ENCODE peak calls at places on chromosomes 11 and 22, in eight cellular contexts. Y is mucosa of descending colon; M is right lobe of liver; T is CD8-positive, alpha-beta T cell; F is mesendoderm; Z is tibial artery; Q is heart left ventricle; K is effector memory CD4-positive, alpha-beta T cell. W is an unnamed sample.

GRCh38 chr22:20404881-20405280 is 10.9 kb downstream of the ZNF74 start:
- DNase-seq in Y (no peak), M (no peak), T (no peak), K (no peak), F (no peak), Z (peak; percentile 7), Q (no peak), W (no peak)

GRCh38 chr11:134481135-134481534 is 69.1 kb upstream of the B3GAT1 start:
- DNase-seq in M (no peak), Q (no peak), Z (no peak), T (no peak), Y (no peak), K (no peak), F (no peak), W (no peak)

GRCh38 chr11:112100457-112100856 is 13.8 kb downstream of the SDHD start:
- DNase-seq in F (no peak), Y (no peak), T (no peak), M (no peak), K (no peak), Q (no peak), Z (no peak), W (no peak)

GRCh38 chr22:45816771-45817170 is 145.1 kb downstream of the ATXN10 start:
- DNase-seq in Z (no peak), M (no peak), K (no peak), T (no peak), F (no peak), Q (no peak), Y (no peak), W (no peak)

GRCh38 chr11:101866619-101867491 is 48.0 kb upstream of the CEP126 start:
- DNase-seq in T (no peak), Y (no peak), F (peak; percentile 88), M (no peak), Q (no peak), Z (no peak), K (no peak), W (no peak)

GRCh38 chr11:116078101-116078561 is 573.9 kb upstream of the CADM1 start:
- DNase-seq in K (no peak), F (peak; percentile 98), Q (no peak), Y (no peak), T (no peak), M (no peak), Z (no peak), W (no peak)

GRCh38 chr11:102592634-102593581 is 32.2 kb downstream of the MMP20 start:
- DNase-seq in Q (no peak), F (peak; percentile 72), Y (no peak), M (no peak), Z (no peak), K (no peak), T (no peak), W (no peak)

GRCh38 chr11:112269139-112269538 is 8.5 kb upstream of the PLET1 start:
- DNase-seq in Y (no peak), K (no peak), T (no peak), Q (no peak), Z (no peak), F (no peak), M (no peak), W (no peak)

GRCh38 chr11:69157156-69157821 is 1.6 kb downstream of the SMIM38 start:
- DNase-seq in Q (peak; percentile 81), M (no peak), Z (peak; percentile 73), K (no peak), Y (no peak), F (no peak), T (no peak), W (peak; percentile 70)

GRCh38 chr11:86476109-86476861 is 101.6 kb downstream of the CCDC81 start:
- DNase-seq in Z (no peak), M (no peak), Y (no peak), K (no peak), Q (no peak), F (no peak), T (no peak), W (no peak)

GRCh38 chr11:58863697-58864096 is 19.2 kb upstream of the GLYATL2 start:
- DNase-seq in Y (no peak), T (no peak), M (no peak), K (no peak), Q (no peak), F (no peak), Z (no peak), W (no peak)

GRCh38 chr11:58965246-58965985 is 26.1 kb downstream of the GLYATL1 start:
- DNase-seq in M (no peak), T (no peak), F (no peak), Z (no peak), K (no peak), Y (no peak), Q (no peak), W (no peak)

GRCh38 chr22:35769974-35770373 is 52.3 kb downstream of the APOL5 start:
- DNase-seq in F (no peak), M (no peak), T (no peak), K (no peak), Y (no peak), Z (no peak), Q (no peak), W (no peak)

GRCh38 chr11:116109228-116109627 is 605.0 kb upstream of the CADM1 start:
- DNase-seq in Z (no peak), M (no peak), Y (no peak), T (no peak), K (no peak), Q (no peak), F (no peak), W (no peak)

GRCh38 chr11:18706330-18707243 is 8.0 kb downstream of the TMEM86A start:
- DNase-seq in Z (peak; percentile 82), M (peak; percentile 61), Q (no peak), K (no peak), Y (peak; percentile 70), T (peak; percentile 57), F (no peak), W (no peak)

GRCh38 chr11:75779960-75780359 is 11.4 kb downstream of the DGAT2 start:
- DNase-seq in Q (no peak), T (no peak), F (no peak), M (peak; percentile 51), Z (no peak), Y (no peak), K (no peak), W (no peak)

GRCh38 chr11:66595245-66595904 is 2.4 kb downstream of the CCS start:
- DNase-seq in Y (no peak), F (no peak), T (no peak), K (no peak), Q (no peak), M (peak; percentile 49), Z (no peak), W (no peak)
- H3K4me1 ChIP-seq in Y (peaks cover 24% of the 10 kb centered on the region), F (no peaks in the 10 kb centered on the region), T (peaks cover 33% of the 10 kb centered on the region), K (peaks cover 11% of the 10 kb centered on the region), Q (peaks cover 42% of the 10 kb centered on the region), M (no peaks in the 10 kb centered on the region), Z (peaks cover 13% of the 10 kb centered on the region), W (peaks cover 26% of the 10 kb centered on the region)

GRCh38 chr11:73310661-73311393 is 2.8 kb downstream of the ARHGEF17 start:
- DNase-seq in M (no peak), K (no peak), Z (no peak), F (no peak), Y (no peak), T (no peak), Q (no peak), W (no peak)
- H3K4me3 ChIP-seq in M (peak overlapping the region; percentile 14), K (no peak overlapping the region), Z (peak overlapping the region; percentile 92), F (no peak overlapping the region), Y (no peak overlapping the region), T (no peak overlapping the region), Q (peak overlapping the region; percentile 65), W (peak overlapping the region; percentile 76)

GRCh38 chr11:114125531-114125930 is 66.0 kb downstream of the ZBTB16 start:
- DNase-seq in K (no peak), Y (no peak), T (no peak), M (no peak), Q (no peak), F (no peak), Z (peak; percentile 55), W (no peak)

GRCh38 chr11:114123692-114124330 is 64.3 kb downstream of the ZBTB16 start:
- DNase-seq in F (no peak), M (no peak), Y (no peak), Q (no peak), T (no peak), Z (peak; percentile 27), K (no peak), W (no peak)

GRCh38 chr11:114125959-114126358 is 66.4 kb downstream of the ZBTB16 start:
- DNase-seq in Y (no peak), K (no peak), F (no peak), Q (no peak), Z (peak; percentile 29), T (no peak), M (no peak), W (no peak)

GRCh38 chr11:114122668-114123067 is 63.2 kb downstream of the ZBTB16 start:
- DNase-seq in Y (no peak), Z (no peak), M (no peak), Q (no peak), F (no peak), K (no peak), T (no peak), W (no peak)

GRCh38 chr11:114124601-114125144 is 65.2 kb downstream of the ZBTB16 start:
- DNase-seq in Q (no peak), Y (no peak), F (no peak), Z (no peak), K (no peak), T (no peak), M (no peak), W (no peak)
- H3K4me1 ChIP-seq in Q (peaks cover 99% of the 10 kb centered on the region), Y (peaks cover 29% of the 10 kb centered on the region), F (no peaks in the 10 kb centered on the region), Z (peaks cover 88% of the 10 kb centered on the region), K (no peaks in the 10 kb centered on the region), T (no peaks in the 10 kb centered on the region), M (no peaks in the 10 kb centered on the region), W (peaks cover 64% of the 10 kb centered on the region)

GRCh38 chr11:123505546-123506299 is 75.7 kb downstream of the GRAMD1B start:
- DNase-seq in F (peak; percentile 82), Q (no peak), Z (no peak), K (no peak), Y (no peak), M (no peak), T (no peak), W (no peak)
- H3K4me3 ChIP-seq in F (no peak overlapping the region), Q (no peak overlapping the region), Z (no peak overlapping the region), K (no peak overlapping the region), Y (no peak overlapping the region), M (no peak overlapping the region), T (no peak overlapping the region), W (no peak overlapping the region)

DNA sequence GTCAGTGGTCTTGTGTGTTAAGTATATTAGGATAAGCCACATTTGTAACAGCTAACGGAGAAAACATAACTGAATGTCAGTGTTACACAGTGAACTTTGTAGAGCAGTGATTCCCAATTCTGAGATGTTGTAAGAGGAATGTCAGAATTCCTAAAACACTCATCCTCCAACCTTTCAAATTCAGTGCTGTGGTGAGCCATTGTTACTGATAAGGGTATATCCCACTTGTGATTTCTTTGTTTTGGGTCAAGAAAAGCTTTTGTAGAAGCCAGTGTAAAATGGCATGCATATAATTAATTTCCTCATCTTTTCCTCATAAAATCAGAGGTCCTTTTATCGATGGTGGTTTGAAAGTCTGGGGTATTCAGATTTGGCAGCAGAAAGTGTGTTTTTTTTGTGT is 62.0 kb downstream of the ARHGEF12 start:
- DNase-seq in T (no peak), F (peak; percentile 66), Y (no peak), K (no peak), M (no peak), Q (no peak), Z (no peak), W (no peak)
- H3K4me1 ChIP-seq in T (no peaks in the 10 kb centered on the region), F (peaks cover 3% of the 10 kb centered on the region), Y (peaks cover 14% of the 10 kb centered on the region), K (no peaks in the 10 kb centered on the region), M (no peaks in the 10 kb centered on the region), Q (peaks cover 62% of the 10 kb centered on the region), Z (peaks cover 14% of the 10 kb centered on the region), W (peaks cover 26% of the 10 kb centered on the region)

W was measured in upper lobe of right lung.